ENCODE peak calls at places on chromosomes 7 and 10, in four cellular contexts. One of them, this sample, is unnamed.

GRCh38 chr7:129845178-129845971 is 107.4 kb downstream of the UBE2H start:
- DNase-seq in type B pancreatic cell: no peak
- DNase-seq in sigmoid colon: no peak
- DNase-seq in H4: no peak
- DNase-seq in this sample: peak; percentile 44

GRCh38 chr7:44087914-44088838 is 5.8 kb upstream of the POLM start:
- DNase-seq in type B pancreatic cell: no peak
- DNase-seq in sigmoid colon: peak; percentile 86
- DNase-seq in H4: peak; percentile 66
- DNase-seq in this sample: peak; percentile 91

GRCh38 chr10:113302062-113302461 is 250.8 kb upstream of the HABP2 start:
- DNase-seq in type B pancreatic cell: no peak
- DNase-seq in sigmoid colon: no peak
- DNase-seq in H4: no peak
- DNase-seq in this sample: no peak

GRCh38 chr7:140400381-140400780 is 2.1 kb upstream of the SLC37A3 start:
- DNase-seq in type B pancreatic cell: no peak
- DNase-seq in sigmoid colon: no peak
- DNase-seq in H4: no peak
- DNase-seq in this sample: no peak

GRCh38 chr10:33234779-33235178 is 99.7 kb downstream of the NRP1 start:
- DNase-seq in type B pancreatic cell: no peak
- DNase-seq in sigmoid colon: no peak
- DNase-seq in H4: no peak
- DNase-seq in this sample: peak; percentile 59

GRCh38 chr7:96823274-96823673 is 113.6 kb upstream of the SEM1 start:
- DNase-seq in type B pancreatic cell: no peak
- DNase-seq in sigmoid colon: no peak
- DNase-seq in H4: peak; percentile 67
- DNase-seq in this sample: peak; percentile 72

GRCh38 chr7:4707980-4708411 is 25.9 kb downstream of the FOXK1 start:
- DNase-seq in type B pancreatic cell: no peak
- DNase-seq in sigmoid colon: no peak
- DNase-seq in H4: no peak
- DNase-seq in this sample: no peak

GRCh38 chr7:128937647-128938523 is at the start of gene IRF5:
- DNase-seq in type B pancreatic cell: no peak
- DNase-seq in sigmoid colon: peak; percentile 65
- DNase-seq in H4: no peak
- DNase-seq in this sample: no peak

GRCh38 chr10:112650588-112651030 is 203.6 kb downstream of the VTI1A start:
- DNase-seq in type B pancreatic cell: no peak
- DNase-seq in sigmoid colon: no peak
- DNase-seq in H4: no peak
- DNase-seq in this sample: peak; percentile 37

GRCh38 chr7:134946260-134946659 is 40.0 kb upstream of the AGBL3 start:
- DNase-seq in type B pancreatic cell: no peak
- DNase-seq in sigmoid colon: no peak
- DNase-seq in H4: no peak
- DNase-seq in this sample: peak; percentile 49